ENCODE peak calls at places on chromosomes 6 and 20, in ten cellular contexts. T is neural crest cell; K is activated T-cell treated with anti-CD3 and anti-CD28 coated beads, Interleukin-2, amount 50 U/mL, for 1 hour; J is neural progenitor cell; W is foreskin fibroblast; V is fibroblast of mammary gland; F is effector memory CD8-positive, alpha-beta T cell; P is heart right ventricle; A is T-cell; S is stromal cell of bone marrow. D is an unnamed sample.

GRCh38 chr6:28776269-28777146 is 147.3 kb downstream of the TRIM27 start:
- DNase-seq in T (no peak), K (no peak), J (peak), W (no peak), V (no peak), F (no peak), P (no peak), A (no peak), S (no peak), D (no peak)

GRCh38 chr20:40880716-40881104 is 147.9 kb upstream of the TOP1 start:
- DNase-seq in T (no peak), K (no peak), J (no peak), W (no peak), V (no peak), F (no peak), P (no peak), A (no peak), S (no peak), D (no peak)

GRCh38 chr6:34969662-34970265 is 80.7 kb downstream of the ANKS1A start:
- DNase-seq in T (no peak), K (no peak), J (no peak), W (no peak), V (peak), F (no peak), P (no peak), A (no peak), S (no peak), D (no peak)

GRCh38 chr6:116136373-116136772 is 10.4 kb upstream of the COL10A1 start:
- DNase-seq in T (no peak), K (no peak), J (no peak), W (no peak), V (no peak), F (no peak), P (no peak), A (no peak), S (no peak), D (no peak)

GRCh38 chr6:36577298-36577697 is 16.9 kb upstream of the SRSF3 start:
- DNase-seq in T (no peak), K (no peak), J (no peak), W (no peak), V (peak), F (no peak), P (no peak), A (no peak), S (peak), D (no peak)

GRCh38 chr6:76885861-76886301 is 577.4 kb downstream of the HTR1B start:
- DNase-seq in T (no peak), K (no peak), J (no peak), W (peak), V (peak), F (no peak), P (no peak), A (no peak), S (no peak), D (no peak)

GRCh38 chr20:34365765-34366213 is 2.7 kb downstream of the ITCH start:
- DNase-seq in T (no peak), K (no peak), J (no peak), W (no peak), V (no peak), F (peak), P (no peak), A (no peak), S (no peak), D (no peak)

GRCh38 chr6:34273242-34273805 is 24.5 kb upstream of the SMIM29 start:
- DNase-seq in T (no peak), K (no peak), J (no peak), W (peak), V (no peak), F (no peak), P (peak), A (no peak), S (no peak), D (no peak)

GRCh38 chr6:40436685-40437604 is 150.2 kb downstream of the LRFN2 start:
- DNase-seq in T (no peak), K (no peak), J (no peak), W (no peak), V (peak), F (peak), P (no peak), A (no peak), S (peak), D (no peak)

GRCh38 chr6:134849920-134850447 is 99.9 kb downstream of the ALDH8A1 start:
- DNase-seq in T (no peak), K (no peak), J (no peak), W (no peak), V (no peak), F (no peak), P (no peak), A (no peak), S (no peak), D (no peak)

GRCh38 chr6:21586760-21587181 is 6.8 kb upstream of the SOX4 start:
- DNase-seq in T (no peak), K (no peak), J (no peak), W (no peak), V (no peak), F (no peak), P (no peak), A (no peak), S (no peak), D (peak)

GRCh38 chr6:35797837-35798526 is 859 bp upstream of the CLPS start:
- DNase-seq in T (no peak), K (no peak), J (no peak), W (no peak), V (no peak), F (no peak), P (no peak), A (no peak), S (no peak), D (no peak)

D was measured in G401.